ENCODE peak calls at places on chromosome 21, in eight cellular contexts. One of them, this sample, is unnamed.

GRCh38 chr21:15062566-15062965 is 2.2 kb downstream of the NRIP1 start:
- DNase-seq in mesothelial cell of epicardium: no peak
- DNase-seq in HTR-8/SVneo: no peak
- DNase-seq in activated T-helper 9 cell treated with anti-CD3 and anti-CD28 coated beads, Interleukin-2, amount 50 U/mL, for 16 hours: no peak
- DNase-seq in naive thymus-derived CD4-positive, alpha-beta T cell: peak; percentile 36
- DNase-seq in stromal cell of bone marrow: no peak
- DNase-seq in activated CD4-positive, alpha-beta T cell treated with anti-CD3 and anti-CD28 coated beads, Interleukin-2, amount 10 ng/mL, durations not matched to agents 7 days and 5 days: no peak
- DNase-seq in stimulated activated CD4-positive, alpha-beta T cell treated with anti-CD3 and anti-CD28 coated beads, TNF-alpha, amount 100 ng/mL, for 1 hour: no peak
- DNase-seq in this sample: no peak

GRCh38 chr21:32173106-32173755 is 105.6 kb downstream of the MIS18A start:
- DNase-seq in mesothelial cell of epicardium: no peak
- DNase-seq in HTR-8/SVneo: no peak
- DNase-seq in activated T-helper 9 cell treated with anti-CD3 and anti-CD28 coated beads, Interleukin-2, amount 50 U/mL, for 16 hours: no peak
- DNase-seq in naive thymus-derived CD4-positive, alpha-beta T cell: no peak
- DNase-seq in stromal cell of bone marrow: no peak
- DNase-seq in activated CD4-positive, alpha-beta T cell treated with anti-CD3 and anti-CD28 coated beads, Interleukin-2, amount 10 ng/mL, durations not matched to agents 7 days and 5 days: no peak
- DNase-seq in stimulated activated CD4-positive, alpha-beta T cell treated with anti-CD3 and anti-CD28 coated beads, TNF-alpha, amount 100 ng/mL, for 1 hour: no peak
- DNase-seq in this sample: no peak

GRCh38 chr21:41777934-41778815 is 11.3 kb upstream of the RIPK4 start:
- DNase-seq in mesothelial cell of epicardium: peak; percentile 65
- DNase-seq in HTR-8/SVneo: peak; percentile 71
- DNase-seq in activated T-helper 9 cell treated with anti-CD3 and anti-CD28 coated beads, Interleukin-2, amount 50 U/mL, for 16 hours: no peak
- DNase-seq in naive thymus-derived CD4-positive, alpha-beta T cell: no peak
- DNase-seq in stromal cell of bone marrow: peak; percentile 79
- DNase-seq in activated CD4-positive, alpha-beta T cell treated with anti-CD3 and anti-CD28 coated beads, Interleukin-2, amount 10 ng/mL, durations not matched to agents 7 days and 5 days: no peak
- DNase-seq in stimulated activated CD4-positive, alpha-beta T cell treated with anti-CD3 and anti-CD28 coated beads, TNF-alpha, amount 100 ng/mL, for 1 hour: no peak
- DNase-seq in this sample: peak; percentile 16

GRCh38 chr21:36825683-36826082 is 126.8 kb downstream of the SIM2 start:
- DNase-seq in mesothelial cell of epicardium: no peak
- DNase-seq in HTR-8/SVneo: no peak
- DNase-seq in activated T-helper 9 cell treated with anti-CD3 and anti-CD28 coated beads, Interleukin-2, amount 50 U/mL, for 16 hours: no peak
- DNase-seq in naive thymus-derived CD4-positive, alpha-beta T cell: no peak
- DNase-seq in stromal cell of bone marrow: no peak
- DNase-seq in activated CD4-positive, alpha-beta T cell treated with anti-CD3 and anti-CD28 coated beads, Interleukin-2, amount 10 ng/mL, durations not matched to agents 7 days and 5 days: no peak
- DNase-seq in stimulated activated CD4-positive, alpha-beta T cell treated with anti-CD3 and anti-CD28 coated beads, TNF-alpha, amount 100 ng/mL, for 1 hour: no peak
- DNase-seq in this sample: no peak

GRCh38 chr21:36479415-36480402 is at the start of gene CLDN14:
- DNase-seq in mesothelial cell of epicardium: no peak
- DNase-seq in HTR-8/SVneo: no peak
- DNase-seq in activated T-helper 9 cell treated with anti-CD3 and anti-CD28 coated beads, Interleukin-2, amount 50 U/mL, for 16 hours: no peak
- DNase-seq in naive thymus-derived CD4-positive, alpha-beta T cell: no peak
- DNase-seq in stromal cell of bone marrow: no peak
- DNase-seq in activated CD4-positive, alpha-beta T cell treated with anti-CD3 and anti-CD28 coated beads, Interleukin-2, amount 10 ng/mL, durations not matched to agents 7 days and 5 days: no peak
- DNase-seq in stimulated activated CD4-positive, alpha-beta T cell treated with anti-CD3 and anti-CD28 coated beads, TNF-alpha, amount 100 ng/mL, for 1 hour: no peak
- DNase-seq in this sample: no peak

GRCh38 chr21:29168874-29169273 is 38.4 kb downstream of the MAP3K7CL start:
- DNase-seq in mesothelial cell of epicardium: no peak
- DNase-seq in HTR-8/SVneo: no peak
- DNase-seq in activated T-helper 9 cell treated with anti-CD3 and anti-CD28 coated beads, Interleukin-2, amount 50 U/mL, for 16 hours: no peak
- DNase-seq in naive thymus-derived CD4-positive, alpha-beta T cell: no peak
- DNase-seq in stromal cell of bone marrow: no peak
- DNase-seq in activated CD4-positive, alpha-beta T cell treated with anti-CD3 and anti-CD28 coated beads, Interleukin-2, amount 10 ng/mL, durations not matched to agents 7 days and 5 days: no peak
- DNase-seq in stimulated activated CD4-positive, alpha-beta T cell treated with anti-CD3 and anti-CD28 coated beads, TNF-alpha, amount 100 ng/mL, for 1 hour: no peak
- DNase-seq in this sample: no peak

GRCh38 chr21:45256021-45256911 is 31.4 kb downstream of the POFUT2 start:
- DNase-seq in mesothelial cell of epicardium: no peak
- DNase-seq in HTR-8/SVneo: no peak
- DNase-seq in activated T-helper 9 cell treated with anti-CD3 and anti-CD28 coated beads, Interleukin-2, amount 50 U/mL, for 16 hours: no peak
- DNase-seq in naive thymus-derived CD4-positive, alpha-beta T cell: no peak
- DNase-seq in stromal cell of bone marrow: no peak
- DNase-seq in activated CD4-positive, alpha-beta T cell treated with anti-CD3 and anti-CD28 coated beads, Interleukin-2, amount 10 ng/mL, durations not matched to agents 7 days and 5 days: no peak
- DNase-seq in stimulated activated CD4-positive, alpha-beta T cell treated with anti-CD3 and anti-CD28 coated beads, TNF-alpha, amount 100 ng/mL, for 1 hour: no peak
- DNase-seq in this sample: no peak

GRCh38 chr21:29152936-29153335 is 22.5 kb downstream of the MAP3K7CL start:
- DNase-seq in mesothelial cell of epicardium: no peak
- DNase-seq in HTR-8/SVneo: no peak
- DNase-seq in activated T-helper 9 cell treated with anti-CD3 and anti-CD28 coated beads, Interleukin-2, amount 50 U/mL, for 16 hours: no peak
- DNase-seq in naive thymus-derived CD4-positive, alpha-beta T cell: no peak
- DNase-seq in stromal cell of bone marrow: no peak
- DNase-seq in activated CD4-positive, alpha-beta T cell treated with anti-CD3 and anti-CD28 coated beads, Interleukin-2, amount 10 ng/mL, durations not matched to agents 7 days and 5 days: no peak
- DNase-seq in stimulated activated CD4-positive, alpha-beta T cell treated with anti-CD3 and anti-CD28 coated beads, TNF-alpha, amount 100 ng/mL, for 1 hour: no peak
- DNase-seq in this sample: no peak

GRCh38 chr21:43846430-43846829 is 18.6 kb upstream of the AGPAT3 start:
- DNase-seq in mesothelial cell of epicardium: no peak
- DNase-seq in HTR-8/SVneo: no peak
- DNase-seq in activated T-helper 9 cell treated with anti-CD3 and anti-CD28 coated beads, Interleukin-2, amount 50 U/mL, for 16 hours: no peak
- DNase-seq in naive thymus-derived CD4-positive, alpha-beta T cell: no peak
- DNase-seq in stromal cell of bone marrow: no peak
- DNase-seq in activated CD4-positive, alpha-beta T cell treated with anti-CD3 and anti-CD28 coated beads, Interleukin-2, amount 10 ng/mL, durations not matched to agents 7 days and 5 days: no peak
- DNase-seq in stimulated activated CD4-positive, alpha-beta T cell treated with anti-CD3 and anti-CD28 coated beads, TNF-alpha, amount 100 ng/mL, for 1 hour: no peak
- DNase-seq in this sample: no peak

GRCh38 chr21:35156293-35156976 is 107.3 kb upstream of the RUNX1 start:
- DNase-seq in mesothelial cell of epicardium: no peak
- DNase-seq in HTR-8/SVneo: no peak
- DNase-seq in activated T-helper 9 cell treated with anti-CD3 and anti-CD28 coated beads, Interleukin-2, amount 50 U/mL, for 16 hours: no peak
- DNase-seq in naive thymus-derived CD4-positive, alpha-beta T cell: no peak
- DNase-seq in stromal cell of bone marrow: no peak
- DNase-seq in activated CD4-positive, alpha-beta T cell treated with anti-CD3 and anti-CD28 coated beads, Interleukin-2, amount 10 ng/mL, durations not matched to agents 7 days and 5 days: no peak
- DNase-seq in stimulated activated CD4-positive, alpha-beta T cell treated with anti-CD3 and anti-CD28 coated beads, TNF-alpha, amount 100 ng/mL, for 1 hour: no peak
- DNase-seq in this sample: no peak

GRCh38 chr21:44601596-44602473 is 1.4 kb downstream of the KRTAP10-7 start:
- DNase-seq in mesothelial cell of epicardium: no peak
- DNase-seq in HTR-8/SVneo: no peak
- DNase-seq in activated T-helper 9 cell treated with anti-CD3 and anti-CD28 coated beads, Interleukin-2, amount 50 U/mL, for 16 hours: no peak
- DNase-seq in naive thymus-derived CD4-positive, alpha-beta T cell: no peak
- DNase-seq in stromal cell of bone marrow: no peak
- DNase-seq in activated CD4-positive, alpha-beta T cell treated with anti-CD3 and anti-CD28 coated beads, Interleukin-2, amount 10 ng/mL, durations not matched to agents 7 days and 5 days: no peak
- DNase-seq in stimulated activated CD4-positive, alpha-beta T cell treated with anti-CD3 and anti-CD28 coated beads, TNF-alpha, amount 100 ng/mL, for 1 hour: no peak
- DNase-seq in this sample: no peak

GRCh38 chr21:30268608-30269197 is 14.0 kb downstream of the KRTAP24-1 start:
- DNase-seq in mesothelial cell of epicardium: no peak
- DNase-seq in HTR-8/SVneo: no peak
- DNase-seq in activated T-helper 9 cell treated with anti-CD3 and anti-CD28 coated beads, Interleukin-2, amount 50 U/mL, for 16 hours: no peak
- DNase-seq in naive thymus-derived CD4-positive, alpha-beta T cell: no peak
- DNase-seq in stromal cell of bone marrow: no peak
- DNase-seq in activated CD4-positive, alpha-beta T cell treated with anti-CD3 and anti-CD28 coated beads, Interleukin-2, amount 10 ng/mL, durations not matched to agents 7 days and 5 days: peak; percentile 6
- DNase-seq in stimulated activated CD4-positive, alpha-beta T cell treated with anti-CD3 and anti-CD28 coated beads, TNF-alpha, amount 100 ng/mL, for 1 hour: no peak
- DNase-seq in this sample: no peak

GRCh38 chr21:39613029-39613934 is 542 bp downstream of the B3GALT5 start:
- DNase-seq in mesothelial cell of epicardium: no peak
- DNase-seq in HTR-8/SVneo: no peak
- DNase-seq in activated T-helper 9 cell treated with anti-CD3 and anti-CD28 coated beads, Interleukin-2, amount 50 U/mL, for 16 hours: no peak
- DNase-seq in naive thymus-derived CD4-positive, alpha-beta T cell: no peak
- DNase-seq in stromal cell of bone marrow: no peak
- DNase-seq in activated CD4-positive, alpha-beta T cell treated with anti-CD3 and anti-CD28 coated beads, Interleukin-2, amount 10 ng/mL, durations not matched to agents 7 days and 5 days: no peak
- DNase-seq in stimulated activated CD4-positive, alpha-beta T cell treated with anti-CD3 and anti-CD28 coated beads, TNF-alpha, amount 100 ng/mL, for 1 hour: no peak
- DNase-seq in this sample: no peak

GRCh38 chr21:28674807-28675206 is 317.9 kb downstream of the LTN1 start:
- DNase-seq in mesothelial cell of epicardium: no peak
- DNase-seq in HTR-8/SVneo: no peak
- DNase-seq in activated T-helper 9 cell treated with anti-CD3 and anti-CD28 coated beads, Interleukin-2, amount 50 U/mL, for 16 hours: no peak
- DNase-seq in naive thymus-derived CD4-positive, alpha-beta T cell: no peak
- DNase-seq in stromal cell of bone marrow: no peak
- DNase-seq in activated CD4-positive, alpha-beta T cell treated with anti-CD3 and anti-CD28 coated beads, Interleukin-2, amount 10 ng/mL, durations not matched to agents 7 days and 5 days: no peak
- DNase-seq in stimulated activated CD4-positive, alpha-beta T cell treated with anti-CD3 and anti-CD28 coated beads, TNF-alpha, amount 100 ng/mL, for 1 hour: no peak
- DNase-seq in this sample: no peak

This sample was measured in substantia nigra.